ENCODE peak calls at places on chromosomes 7 and 10, in five cellular contexts. F, K, D, B and S are unnamed samples.
A peak's percentile ranks its signal among the peaks of the same experiment; 100 is the strongest.

GRCh38 chr10:102600816-102601215 is 43.5 kb upstream of the TRIM8 start:
- DNase-seq in B (no peak), F (no peak), K (no peak), D (no peak), S (no peak)

GRCh38 chr7:132394283-132395003 is 181.8 kb downstream of the PLXNA4 start:
- DNase-seq in K (no peak), D (no peak), B (no peak), F (peak; percentile 26), S (no peak)

GRCh38 chr10:87842220-87842641 is 21.1 kb downstream of the KLLN start:
- DNase-seq in F (peak; percentile 96), D (no peak), K (peak; percentile 75), B (peak; percentile 98), S (no peak)

GRCh38 chr7:117871778-117872538 is 1.3 kb downstream of the CTTNBP2 start:
- DNase-seq in F (no peak), B (no peak), K (peak; percentile 42), D (no peak), S (no peak)

GRCh38 chr7:1586126-1586826 is 16.4 kb upstream of the PSMG3 start:
- DNase-seq in D (no peak), F (no peak), B (no peak), K (no peak), S (no peak)

GRCh38 chr7:39700932-39701331 is 77.6 kb downstream of the RALA start:
- DNase-seq in F (no peak), D (peak; percentile 51), B (no peak), K (no peak), S (no peak)

GRCh38 chr10:73517166-73517888 is 21.5 kb upstream of the PPP3CB start:
- DNase-seq in D (no peak), K (no peak), F (no peak), B (peak; percentile 39), S (peak; percentile 12)

GRCh38 chr7:143085109-143085508 is 33.0 kb downstream of the OR6V1 start:
- DNase-seq in F (no peak), B (no peak), D (no peak), K (no peak), S (no peak)

GRCh38 chr7:28759373-28760013 is 198.6 kb downstream of the TRIL start:
- DNase-seq in B (no peak), F (no peak), D (no peak), K (no peak), S (no peak)

GRCh38 chr7:101527844-101528667 is 101.0 kb downstream of the MYL10 start:
- DNase-seq in K (no peak), D (no peak), B (peak; percentile 31), F (no peak), S (peak; percentile 25)

GRCh38 chr7:157938211-157938610 is 601.4 kb downstream of the DNAJB6 start:
- DNase-seq in D (no peak), F (no peak), B (no peak), K (no peak), S (no peak)

GRCh38 chr10:124341768-124342135 is 77.0 kb downstream of the OAT start:
- DNase-seq in D (no peak), B (no peak), F (no peak), K (no peak), S (no peak)

GRCh38 chr10:115093286-115093775 is at the start of gene ATRNL1:
- DNase-seq in B (no peak), D (peak; percentile 50), K (peak; percentile 76), F (peak; percentile 24), S (no peak)

GRCh38 chr7:130490888-130491771 is 755 bp upstream of the MEST start:
- DNase-seq in K (peak; percentile 64), D (peak; percentile 41), F (no peak), B (no peak), S (no peak)

GRCh38 chr10:121362026-121362425 is 236.2 kb downstream of the FGFR2 start:
- DNase-seq in K (no peak), F (no peak), D (no peak), B (peak; percentile 25), S (no peak)

GRCh38 chr10:48317321-48317990 is 11.0 kb downstream of the MAPK8 start:
- DNase-seq in D (no peak), K (no peak), B (no peak), F (no peak), S (no peak)

GRCh38 chr7:45033931-45034290 is 33.9 kb downstream of the CCM2 start:
- DNase-seq in F (no peak), B (peak; percentile 98), K (no peak), D (peak; percentile 82), S (no peak)

GRCh38 chr7:80348221-80348620 is 163.6 kb downstream of the GNAT3 start:
- DNase-seq in B (peak; percentile 7), F (no peak), D (no peak), K (no peak), S (no peak)

GRCh38 chr10:25363638-25364037 is 188.8 kb downstream of the GPR158 start:
- DNase-seq in B (no peak), D (no peak), F (no peak), K (no peak), S (no peak)

GRCh38 chr7:142866361-142867096 is 11.7 kb downstream of the EPHB6 start:
- DNase-seq in K (peak; percentile 62), B (peak; percentile 26), F (peak; percentile 32), D (no peak), S (no peak)

GRCh38 chr7:135645296-135645904 is 16.9 kb upstream of the STMP1 start:
- DNase-seq in D (no peak), K (peak; percentile 70), F (peak; percentile 55), B (peak; percentile 52), S (no peak)

GRCh38 chr10:16993186-16993585 is 136.4 kb downstream of the CUBN start:
- DNase-seq in D (no peak), F (no peak), K (no peak), B (no peak), S (no peak)

GRCh38 chr7:66904063-66904593 is 16.9 kb upstream of the TMEM248 start:
- DNase-seq in F (no peak), B (no peak), D (no peak), K (no peak), S (no peak)

GRCh38 chr7:115410427-115410805 is 488.5 kb downstream of the MDFIC start:
- DNase-seq in B (no peak), K (no peak), F (no peak), D (no peak), S (no peak)

GRCh38 chr7:84291756-84292155 is 97.2 kb upstream of the SEMA3A start:
- DNase-seq in F (no peak), B (no peak), K (no peak), D (no peak), S (no peak)

GRCh38 chr7:141744131-141744530 is 6.0 kb downstream of the SSBP1 start:
- DNase-seq in B (no peak), F (no peak), K (no peak), D (no peak), S (no peak)

GRCh38 chr7:158247758-158248487 is 339.7 kb downstream of the PTPRN2 start:
- DNase-seq in B (no peak), D (no peak), K (no peak), F (no peak), S (no peak)

GRCh38 chr7:117673839-117674238 is 194.0 kb downstream of the CFTR start:
- DNase-seq in K (peak; percentile 60), D (no peak), F (peak; percentile 60), B (peak; percentile 72), S (peak; percentile 5)

GRCh38 chr7:137898839-137899681 is 52.3 kb upstream of the DGKI start:
- DNase-seq in B (peak; percentile 46), D (peak; percentile 70), F (peak; percentile 66), K (peak; percentile 88), S (no peak)

GRCh38 chr10:60910543-60910942 is 33.4 kb downstream of the RHOBTB1 start:
- DNase-seq in K (no peak), D (peak; percentile 38), B (no peak), F (no peak), S (no peak)

GRCh38 chr7:26101471-26102151 is 50.4 kb upstream of the NFE2L3 start:
- DNase-seq in D (peak; percentile 27), F (no peak), K (no peak), B (no peak), S (no peak)
- H3K4me3 ChIP-seq in D (no peak overlapping the region), F (no peak overlapping the region), K (no peak overlapping the region), B (no peak overlapping the region), S (no peak overlapping the region)

DNA sequence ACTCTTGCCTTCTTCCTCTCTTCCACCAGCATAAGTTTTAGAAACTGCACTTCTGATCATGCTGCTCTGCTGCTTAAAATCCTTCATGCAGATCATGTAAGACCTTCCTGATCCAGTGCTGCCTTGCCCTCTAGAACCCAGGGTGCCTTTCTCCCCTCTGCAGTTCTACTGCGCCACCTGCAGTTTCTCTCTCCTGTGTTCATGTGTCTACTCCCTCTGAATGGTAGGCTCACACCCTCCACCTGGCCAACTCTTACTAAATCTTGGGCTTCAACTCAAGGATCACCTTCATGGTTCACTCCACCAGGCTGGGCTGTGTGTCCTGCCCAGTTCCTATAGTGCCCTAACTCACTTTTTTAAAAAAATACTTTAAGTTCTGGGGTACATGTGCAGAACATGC is 174.6 kb upstream of the ITGB1 start:
- DNase-seq in D (no peak), F (peak; percentile 77), K (no peak), B (peak; percentile 44), S (no peak)
- TF ChIP-seq CTCF in D (no peak), F (peak; percentile 38), K (no peak), B (peak; percentile 51), S (no peak)

GRCh38 chr7:151199196-151199874 is 11.0 kb downstream of the H2BK1 start:
- DNase-seq in F (no peak), D (no peak), K (no peak), B (no peak), S (no peak)
- H3K4me3 ChIP-seq in F (no peak overlapping the region), D (no peak overlapping the region), K (no peak overlapping the region), B (no peak overlapping the region), S (no peak overlapping the region)

GRCh38 chr7:123682690-123683089 is 27.0 kb downstream of the LMOD2 start:
- DNase-seq in K (peak; percentile 65), B (peak; percentile 59), D (no peak), F (peak; percentile 62), S (peak; percentile 24)
- TF ChIP-seq CTCF in K (peak; percentile 69), B (peak; percentile 42), D (peak; percentile 71), F (peak; percentile 80), S (peak; percentile 46)

GRCh38 chr10:81866753-81867152 is 8.2 kb upstream of the NRG3 start:
- DNase-seq in K (peak; percentile 18), B (no peak), F (no peak), D (peak; percentile 30), S (no peak)
- H3K4me3 ChIP-seq in K (no peak overlapping the region), B (no peak overlapping the region), F (no peak overlapping the region), D (no peak overlapping the region), S (no peak overlapping the region)

DNA sequence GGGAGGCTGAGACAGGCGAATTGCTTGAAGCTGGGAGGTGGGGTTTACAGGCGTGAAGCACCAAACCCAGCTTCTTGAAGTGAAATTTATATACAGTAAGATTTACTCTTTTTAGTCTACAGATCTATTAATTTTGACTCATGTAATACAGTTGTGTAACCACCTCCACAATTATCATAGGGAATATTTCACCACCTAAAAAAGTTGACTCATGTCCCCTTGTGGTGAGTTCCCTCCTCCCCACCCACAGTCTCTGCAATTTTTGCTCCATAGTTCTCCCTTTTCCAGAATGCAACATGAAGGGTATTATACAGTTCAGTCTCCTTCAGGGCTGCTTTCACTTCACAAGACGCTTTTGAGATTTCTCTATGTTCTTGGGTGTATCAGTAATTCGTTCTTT is 156.8 kb downstream of the FAM107B start:
- DNase-seq in F (no peak), D (no peak), K (no peak), B (peak; percentile 87), S (no peak)
- TF ChIP-seq CTCF in F (no peak), D (peak; percentile 20), K (no peak), B (peak; percentile 17), S (no peak)

DNA sequence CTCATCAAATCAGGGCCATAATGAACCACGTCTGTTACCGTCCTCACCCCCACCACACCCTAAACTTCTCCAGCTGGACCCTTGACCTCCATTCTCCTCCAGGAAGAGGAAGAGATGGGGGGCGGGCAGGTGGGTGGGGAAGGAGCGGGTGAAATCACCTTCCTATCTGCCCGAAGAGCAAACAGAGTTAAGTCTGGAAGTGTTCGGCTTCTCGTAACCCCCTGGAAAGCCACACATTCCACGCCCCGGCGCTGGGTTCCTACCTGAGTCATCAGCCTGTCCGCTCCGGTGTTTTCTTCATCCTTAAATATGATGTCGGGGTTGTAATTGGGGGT is 736 bp downstream of the SHH start:
- DNase-seq in K (peak; percentile 70), B (peak; percentile 23), F (no peak), D (no peak), S (no peak)
- H3K4me3 ChIP-seq in K (peak overlapping the region; percentile 72), B (no peak overlapping the region), F (peak overlapping the region; percentile 51), D (peak overlapping the region; percentile 47), S (no peak overlapping the region)